ENCODE peak calls at places on chromosomes 5 and 9, in eight cellular contexts. One of them, this sample, is unnamed.

GRCh38 chr5:86880785-86881492 is 263.2 kb downstream of the COX7C start:
- DNase-seq in lower leg skin: no peak
- DNase-seq in stimulated activated CD4-positive, alpha-beta T cell treated with anti-CD3 and anti-CD28 coated beads, Interleukin-12 subunit alpha, Interleukin-12 subunit beta, amount 100 ng/mL, for 48 hours: peak
- DNase-seq in HS-5: peak
- DNase-seq in heart right ventricle: no peak
- DNase-seq in GM23338: peak
- DNase-seq in kidney epithelial cell: peak
- DNase-seq in colonic mucosa: peak
- DNase-seq in this sample: no peak

GRCh38 chr9:21505425-21506179 is 23.5 kb upstream of the IFNE start:
- DNase-seq in heart right ventricle: no peak
- DNase-seq in stimulated activated CD4-positive, alpha-beta T cell treated with anti-CD3 and anti-CD28 coated beads, Interleukin-12 subunit alpha, Interleukin-12 subunit beta, amount 100 ng/mL, for 48 hours: no peak
- DNase-seq in kidney epithelial cell: peak
- DNase-seq in GM23338: no peak
- DNase-seq in colonic mucosa: no peak
- DNase-seq in lower leg skin: no peak
- DNase-seq in HS-5: no peak
- DNase-seq in this sample: no peak

GRCh38 chr5:81165493-81166119 is 67.5 kb upstream of the CKMT2 start:
- DNase-seq in heart right ventricle: peak
- DNase-seq in stimulated activated CD4-positive, alpha-beta T cell treated with anti-CD3 and anti-CD28 coated beads, Interleukin-12 subunit alpha, Interleukin-12 subunit beta, amount 100 ng/mL, for 48 hours: peak
- DNase-seq in HS-5: peak
- DNase-seq in GM23338: peak
- DNase-seq in lower leg skin: no peak
- DNase-seq in colonic mucosa: peak
- DNase-seq in kidney epithelial cell: peak
- DNase-seq in this sample: no peak

GRCh38 chr9:132935021-132935420 is 9.4 kb downstream of the TSC1 start:
- DNase-seq in colonic mucosa: no peak
- DNase-seq in HS-5: no peak
- DNase-seq in GM23338: no peak
- DNase-seq in heart right ventricle: no peak
- DNase-seq in stimulated activated CD4-positive, alpha-beta T cell treated with anti-CD3 and anti-CD28 coated beads, Interleukin-12 subunit alpha, Interleukin-12 subunit beta, amount 100 ng/mL, for 48 hours: no peak
- DNase-seq in kidney epithelial cell: no peak
- DNase-seq in lower leg skin: no peak
- DNase-seq in this sample: no peak

GRCh38 chr9:114285166-114285867 is 37.6 kb upstream of the ORM1 start:
- DNase-seq in colonic mucosa: no peak
- DNase-seq in stimulated activated CD4-positive, alpha-beta T cell treated with anti-CD3 and anti-CD28 coated beads, Interleukin-12 subunit alpha, Interleukin-12 subunit beta, amount 100 ng/mL, for 48 hours: no peak
- DNase-seq in lower leg skin: peak
- DNase-seq in GM23338: no peak
- DNase-seq in heart right ventricle: no peak
- DNase-seq in kidney epithelial cell: peak
- DNase-seq in HS-5: peak
- DNase-seq in this sample: peak

GRCh38 chr9:78011037-78011436 is 20.6 kb downstream of the GNAQ start:
- DNase-seq in lower leg skin: no peak
- DNase-seq in GM23338: no peak
- DNase-seq in stimulated activated CD4-positive, alpha-beta T cell treated with anti-CD3 and anti-CD28 coated beads, Interleukin-12 subunit alpha, Interleukin-12 subunit beta, amount 100 ng/mL, for 48 hours: no peak
- DNase-seq in colonic mucosa: no peak
- DNase-seq in HS-5: no peak
- DNase-seq in kidney epithelial cell: no peak
- DNase-seq in heart right ventricle: no peak
- DNase-seq in this sample: no peak

GRCh38 chr5:58185397-58186195 is 274.3 kb downstream of the PLK2 start:
- DNase-seq in stimulated activated CD4-positive, alpha-beta T cell treated with anti-CD3 and anti-CD28 coated beads, Interleukin-12 subunit alpha, Interleukin-12 subunit beta, amount 100 ng/mL, for 48 hours: no peak
- DNase-seq in colonic mucosa: no peak
- DNase-seq in lower leg skin: no peak
- DNase-seq in GM23338: no peak
- DNase-seq in HS-5: peak
- DNase-seq in heart right ventricle: no peak
- DNase-seq in kidney epithelial cell: no peak
- DNase-seq in this sample: no peak

GRCh38 chr5:107519900-107520354 is 150.8 kb downstream of the EFNA5 start:
- DNase-seq in stimulated activated CD4-positive, alpha-beta T cell treated with anti-CD3 and anti-CD28 coated beads, Interleukin-12 subunit alpha, Interleukin-12 subunit beta, amount 100 ng/mL, for 48 hours: no peak
- DNase-seq in kidney epithelial cell: peak
- DNase-seq in lower leg skin: no peak
- DNase-seq in colonic mucosa: no peak
- DNase-seq in GM23338: peak
- DNase-seq in HS-5: no peak
- DNase-seq in heart right ventricle: no peak
- DNase-seq in this sample: no peak

GRCh38 chr5:149583394-149583793 is 2.1 kb downstream of the ARHGEF37 start:
- DNase-seq in colonic mucosa: peak
- DNase-seq in kidney epithelial cell: no peak
- DNase-seq in HS-5: no peak
- DNase-seq in GM23338: no peak
- DNase-seq in lower leg skin: no peak
- DNase-seq in stimulated activated CD4-positive, alpha-beta T cell treated with anti-CD3 and anti-CD28 coated beads, Interleukin-12 subunit alpha, Interleukin-12 subunit beta, amount 100 ng/mL, for 48 hours: no peak
- DNase-seq in heart right ventricle: no peak
- DNase-seq in this sample: no peak

GRCh38 chr9:122642226-122642625 is 15.2 kb downstream of the OR1B1 start:
- DNase-seq in HS-5: no peak
- DNase-seq in colonic mucosa: no peak
- DNase-seq in lower leg skin: no peak
- DNase-seq in stimulated activated CD4-positive, alpha-beta T cell treated with anti-CD3 and anti-CD28 coated beads, Interleukin-12 subunit alpha, Interleukin-12 subunit beta, amount 100 ng/mL, for 48 hours: no peak
- DNase-seq in GM23338: no peak
- DNase-seq in heart right ventricle: no peak
- DNase-seq in kidney epithelial cell: no peak
- DNase-seq in this sample: no peak

GRCh38 chr9:97363661-97364299 is 48.1 kb upstream of the TDRD7 start:
- DNase-seq in HS-5: no peak
- DNase-seq in lower leg skin: no peak
- DNase-seq in heart right ventricle: no peak
- DNase-seq in GM23338: peak
- DNase-seq in colonic mucosa: no peak
- DNase-seq in kidney epithelial cell: no peak
- DNase-seq in stimulated activated CD4-positive, alpha-beta T cell treated with anti-CD3 and anti-CD28 coated beads, Interleukin-12 subunit alpha, Interleukin-12 subunit beta, amount 100 ng/mL, for 48 hours: no peak
- DNase-seq in this sample: no peak

GRCh38 chr5:161744276-161744675 is 58.8 kb downstream of the GABRA6 start:
- DNase-seq in stimulated activated CD4-positive, alpha-beta T cell treated with anti-CD3 and anti-CD28 coated beads, Interleukin-12 subunit alpha, Interleukin-12 subunit beta, amount 100 ng/mL, for 48 hours: no peak
- DNase-seq in lower leg skin: no peak
- DNase-seq in GM23338: no peak
- DNase-seq in heart right ventricle: no peak
- DNase-seq in HS-5: no peak
- DNase-seq in kidney epithelial cell: no peak
- DNase-seq in colonic mucosa: no peak
- DNase-seq in this sample: no peak

GRCh38 chr5:78127875-78128274 is 166.6 kb downstream of the AP3B1 start:
- DNase-seq in heart right ventricle: no peak
- DNase-seq in GM23338: peak
- DNase-seq in colonic mucosa: no peak
- DNase-seq in lower leg skin: no peak
- DNase-seq in kidney epithelial cell: no peak
- DNase-seq in stimulated activated CD4-positive, alpha-beta T cell treated with anti-CD3 and anti-CD28 coated beads, Interleukin-12 subunit alpha, Interleukin-12 subunit beta, amount 100 ng/mL, for 48 hours: no peak
- DNase-seq in HS-5: no peak
- DNase-seq in this sample: no peak

GRCh38 chr5:163402007-163402406 is 35.4 kb upstream of the CCNG1 start:
- DNase-seq in kidney epithelial cell: no peak
- DNase-seq in colonic mucosa: no peak
- DNase-seq in HS-5: no peak
- DNase-seq in GM23338: no peak
- DNase-seq in stimulated activated CD4-positive, alpha-beta T cell treated with anti-CD3 and anti-CD28 coated beads, Interleukin-12 subunit alpha, Interleukin-12 subunit beta, amount 100 ng/mL, for 48 hours: no peak
- DNase-seq in lower leg skin: no peak
- DNase-seq in heart right ventricle: no peak
- DNase-seq in this sample: no peak

GRCh38 chr5:181260720-181261319 is at the start of gene TRIM52:
- DNase-seq in stimulated activated CD4-positive, alpha-beta T cell treated with anti-CD3 and anti-CD28 coated beads, Interleukin-12 subunit alpha, Interleukin-12 subunit beta, amount 100 ng/mL, for 48 hours: peak
- DNase-seq in GM23338: peak
- DNase-seq in HS-5: peak
- DNase-seq in kidney epithelial cell: peak
- DNase-seq in colonic mucosa: peak
- DNase-seq in heart right ventricle: peak
- DNase-seq in lower leg skin: peak
- DNase-seq in this sample: peak

GRCh38 chr5:172573115-172573882 is 67.8 kb upstream of the NEURL1B start:
- DNase-seq in stimulated activated CD4-positive, alpha-beta T cell treated with anti-CD3 and anti-CD28 coated beads, Interleukin-12 subunit alpha, Interleukin-12 subunit beta, amount 100 ng/mL, for 48 hours: no peak
- DNase-seq in HS-5: no peak
- DNase-seq in heart right ventricle: no peak
- DNase-seq in lower leg skin: no peak
- DNase-seq in kidney epithelial cell: no peak
- DNase-seq in GM23338: no peak
- DNase-seq in colonic mucosa: no peak
- DNase-seq in this sample: no peak

GRCh38 chr5:150636391-150637244 is 3.8 kb upstream of the SYNPO start:
- DNase-seq in colonic mucosa: peak
- DNase-seq in GM23338: no peak
- DNase-seq in kidney epithelial cell: no peak
- DNase-seq in lower leg skin: no peak
- DNase-seq in HS-5: no peak
- DNase-seq in stimulated activated CD4-positive, alpha-beta T cell treated with anti-CD3 and anti-CD28 coated beads, Interleukin-12 subunit alpha, Interleukin-12 subunit beta, amount 100 ng/mL, for 48 hours: no peak
- DNase-seq in heart right ventricle: no peak
- DNase-seq in this sample: no peak

GRCh38 chr9:135156525-135157510 is 69.3 kb downstream of the OLFM1 start:
- DNase-seq in colonic mucosa: no peak
- DNase-seq in HS-5: no peak
- DNase-seq in lower leg skin: no peak
- DNase-seq in GM23338: peak
- DNase-seq in heart right ventricle: peak
- DNase-seq in stimulated activated CD4-positive, alpha-beta T cell treated with anti-CD3 and anti-CD28 coated beads, Interleukin-12 subunit alpha, Interleukin-12 subunit beta, amount 100 ng/mL, for 48 hours: peak
- DNase-seq in kidney epithelial cell: no peak
- DNase-seq in this sample: no peak

GRCh38 chr5:92703991-92704390 is 877.0 kb downstream of the NR2F1-AS1 start:
- DNase-seq in HS-5: no peak
- DNase-seq in heart right ventricle: no peak
- DNase-seq in GM23338: no peak
- DNase-seq in stimulated activated CD4-positive, alpha-beta T cell treated with anti-CD3 and anti-CD28 coated beads, Interleukin-12 subunit alpha, Interleukin-12 subunit beta, amount 100 ng/mL, for 48 hours: no peak
- DNase-seq in kidney epithelial cell: no peak
- DNase-seq in colonic mucosa: no peak
- DNase-seq in lower leg skin: no peak
- DNase-seq in this sample: no peak

GRCh38 chr9:6354072-6354686 is 26.0 kb downstream of the TPD52L3 start:
- DNase-seq in kidney epithelial cell: peak
- DNase-seq in colonic mucosa: peak
- DNase-seq in stimulated activated CD4-positive, alpha-beta T cell treated with anti-CD3 and anti-CD28 coated beads, Interleukin-12 subunit alpha, Interleukin-12 subunit beta, amount 100 ng/mL, for 48 hours: peak
- DNase-seq in HS-5: peak
- DNase-seq in lower leg skin: no peak
- DNase-seq in GM23338: peak
- DNase-seq in heart right ventricle: no peak
- DNase-seq in this sample: no peak